ENCODE peak calls at places on chromosomes 2 and 18, in nine cellular contexts. One of them, this sample, is unnamed.

GRCh38 chr2:205197468-205198129 is 484.7 kb upstream of the NRP2 start:
- DNase-seq in RKO: no peak
- DNase-seq in AG20443: no peak
- DNase-seq in SJSA1: no peak
- DNase-seq in CD8-positive, alpha-beta T cell: no peak
- DNase-seq in GM04503: no peak
- DNase-seq in Right ventricle myocardium superior: no peak
- DNase-seq in NCI-H510A treated with DMSO at 0.1 percent for 48 hours: no peak
- DNase-seq in effector memory CD8-positive, alpha-beta T cell: no peak
- DNase-seq in this sample: no peak

GRCh38 chr18:58819051-58819450 is 45.6 kb upstream of the ZNF532 start:
- DNase-seq in Right ventricle myocardium superior: no peak
- DNase-seq in effector memory CD8-positive, alpha-beta T cell: no peak
- DNase-seq in SJSA1: no peak
- DNase-seq in NCI-H510A treated with DMSO at 0.1 percent for 48 hours: no peak
- DNase-seq in AG20443: no peak
- DNase-seq in RKO: no peak
- DNase-seq in GM04503: no peak
- DNase-seq in CD8-positive, alpha-beta T cell: no peak
- DNase-seq in this sample: no peak

GRCh38 chr2:39913648-39914456 is 134.8 kb upstream of the THUMPD2 start:
- DNase-seq in NCI-H510A treated with DMSO at 0.1 percent for 48 hours: peak; percentile 74
- DNase-seq in SJSA1: peak; percentile 37
- DNase-seq in AG20443: peak; percentile 68
- DNase-seq in GM04503: peak; percentile 50
- DNase-seq in RKO: peak; percentile 69
- DNase-seq in effector memory CD8-positive, alpha-beta T cell: no peak
- DNase-seq in CD8-positive, alpha-beta T cell: no peak
- DNase-seq in Right ventricle myocardium superior: no peak
- DNase-seq in this sample: no peak

GRCh38 chr2:28567076-28567471 is 71.2 kb downstream of the PLB1 start:
- DNase-seq in SJSA1: no peak
- DNase-seq in RKO: no peak
- DNase-seq in Right ventricle myocardium superior: no peak
- DNase-seq in CD8-positive, alpha-beta T cell: no peak
- DNase-seq in AG20443: peak; percentile 38
- DNase-seq in GM04503: no peak
- DNase-seq in NCI-H510A treated with DMSO at 0.1 percent for 48 hours: peak; percentile 43
- DNase-seq in effector memory CD8-positive, alpha-beta T cell: no peak
- DNase-seq in this sample: no peak

GRCh38 chr2:233974530-233975071 is 57.4 kb downstream of the TRPM8 start:
- DNase-seq in CD8-positive, alpha-beta T cell: no peak
- DNase-seq in RKO: peak; percentile 75
- DNase-seq in Right ventricle myocardium superior: no peak
- DNase-seq in SJSA1: peak; percentile 98
- DNase-seq in effector memory CD8-positive, alpha-beta T cell: no peak
- DNase-seq in GM04503: peak; percentile 90
- DNase-seq in NCI-H510A treated with DMSO at 0.1 percent for 48 hours: no peak
- DNase-seq in AG20443: peak; percentile 88
- DNase-seq in this sample: no peak

GRCh38 chr2:150169230-150169629 is 318.2 kb downstream of the RND3 start:
- DNase-seq in NCI-H510A treated with DMSO at 0.1 percent for 48 hours: no peak
- DNase-seq in RKO: no peak
- DNase-seq in AG20443: peak; percentile 61
- DNase-seq in Right ventricle myocardium superior: peak; percentile 59
- DNase-seq in CD8-positive, alpha-beta T cell: no peak
- DNase-seq in SJSA1: no peak
- DNase-seq in GM04503: peak; percentile 38
- DNase-seq in effector memory CD8-positive, alpha-beta T cell: no peak
- DNase-seq in this sample: no peak

GRCh38 chr2:67289921-67290371 is 107.2 kb upstream of the ETAA1 start:
- DNase-seq in Right ventricle myocardium superior: no peak
- DNase-seq in NCI-H510A treated with DMSO at 0.1 percent for 48 hours: no peak
- DNase-seq in AG20443: no peak
- DNase-seq in GM04503: peak; percentile 34
- DNase-seq in RKO: peak; percentile 38
- DNase-seq in effector memory CD8-positive, alpha-beta T cell: no peak
- DNase-seq in CD8-positive, alpha-beta T cell: no peak
- DNase-seq in SJSA1: peak; percentile 30
- DNase-seq in this sample: no peak

GRCh38 chr2:233413529-233414272 is 59.4 kb downstream of the DGKD start:
- DNase-seq in effector memory CD8-positive, alpha-beta T cell: no peak
- DNase-seq in NCI-H510A treated with DMSO at 0.1 percent for 48 hours: peak; percentile 38
- DNase-seq in AG20443: peak; percentile 84
- DNase-seq in SJSA1: peak; percentile 76
- DNase-seq in GM04503: no peak
- DNase-seq in RKO: peak; percentile 38
- DNase-seq in CD8-positive, alpha-beta T cell: peak; percentile 21
- DNase-seq in Right ventricle myocardium superior: peak; percentile 71
- DNase-seq in this sample: peak; percentile 79

GRCh38 chr18:8703181-8703638 is 2.1 kb upstream of the MTCL1 start:
- DNase-seq in Right ventricle myocardium superior: no peak
- DNase-seq in AG20443: no peak
- DNase-seq in CD8-positive, alpha-beta T cell: no peak
- DNase-seq in SJSA1: no peak
- DNase-seq in GM04503: no peak
- DNase-seq in NCI-H510A treated with DMSO at 0.1 percent for 48 hours: no peak
- DNase-seq in effector memory CD8-positive, alpha-beta T cell: no peak
- DNase-seq in RKO: no peak
- DNase-seq in this sample: no peak

This sample was measured in lower lobe of right lung.